ENCODE peak calls at places on chromosomes 6 and 20, in eight cellular contexts. R, S, H, L, F, O, K and N are unnamed samples.

GRCh38 chr6:50264995-50265571 is 215.4 kb upstream of the DEFB112 start:
- DNase-seq in K (no peak), S (no peak), F (no peak), H (no peak), R (no peak), L (no peak), O (no peak), N (no peak)

GRCh38 chr6:74798302-74798701 is 407.6 kb downstream of the COL12A1 start:
- DNase-seq in R (no peak), S (no peak), H (no peak), L (no peak), O (no peak), K (no peak), F (no peak), N (no peak)

GRCh38 chr6:4446982-4447381 is 311.6 kb upstream of the ECI2 start:
- DNase-seq in F (no peak), H (no peak), L (peak), S (peak), R (peak), K (peak), O (no peak), N (peak)

GRCh38 chr6:22448311-22448711 is 121.1 kb upstream of the HDGFL1 start:
- DNase-seq in L (peak), H (no peak), O (no peak), R (no peak), F (no peak), K (no peak), S (peak), N (no peak)

GRCh38 chr6:166558156-166559025 is 28.1 kb downstream of the RAMACL start:
- DNase-seq in O (no peak), K (no peak), H (no peak), R (no peak), L (no peak), F (no peak), S (no peak), N (no peak)

GRCh38 chr6:121436172-121436965 is 923 bp downstream of the GJA1 start:
- DNase-seq in F (no peak), L (no peak), R (no peak), O (no peak), K (no peak), H (no peak), S (no peak), N (no peak)

GRCh38 chr20:63282946-63283345 is 10.0 kb upstream of the COL20A1 start:
- DNase-seq in K (no peak), H (no peak), F (no peak), L (no peak), S (no peak), R (no peak), O (no peak), N (no peak)

GRCh38 chr20:59042151-59042795 is at the start of gene PRELID3B:
- DNase-seq in S (no peak), R (peak), K (peak), H (no peak), F (peak), O (no peak), L (no peak), N (peak)

GRCh38 chr6:44342052-44342451 is 398 bp upstream of the SPATS1 start:
- DNase-seq in K (no peak), F (no peak), S (no peak), L (no peak), H (no peak), R (no peak), O (no peak), N (no peak)

GRCh38 chr6:117338567-117338966 is 73.2 kb downstream of the VGLL2 start:
- DNase-seq in K (no peak), L (no peak), R (peak), O (no peak), H (no peak), S (no peak), F (no peak), N (no peak)

GRCh38 chr6:14567031-14567430 is 449.5 kb downstream of the CD83 start:
- DNase-seq in F (no peak), R (no peak), L (no peak), H (no peak), O (no peak), S (no peak), K (no peak), N (no peak)

GRCh38 chr20:18224968-18225568 is 63.3 kb upstream of the ZNF133 start:
- DNase-seq in F (no peak), K (peak), O (no peak), L (peak), H (no peak), S (peak), R (peak), N (peak)

GRCh38 chr20:4950437-4950836 is 50.9 kb downstream of the SLC23A2 start:
- DNase-seq in L (no peak), R (no peak), K (no peak), O (no peak), H (no peak), S (no peak), F (no peak), N (no peak)